ENCODE peak calls at places on chromosomes 13 and 19, in ten cellular contexts. One of them, this sample, is unnamed.

GRCh38 chr13:112079696-112080095 is 12.7 kb downstream of the SOX1 start:
- DNase-seq in fibroblast of lung: no peak
- DNase-seq in tibial artery: no peak
- DNase-seq in GM10248: no peak
- DNase-seq in PC-9: no peak
- DNase-seq in PC-3: no peak
- DNase-seq in mesothelial cell of epicardium: no peak
- DNase-seq in IMR-90: no peak
- DNase-seq in progenitor cell of endocrine pancreas: no peak
- DNase-seq in right lobe of liver: no peak
- DNase-seq in this sample: no peak

GRCh38 chr19:4284176-4284958 is 5.3 kb downstream of the SHD start:
- DNase-seq in fibroblast of lung: no peak
- DNase-seq in tibial artery: no peak
- DNase-seq in GM10248: no peak
- DNase-seq in PC-9: peak
- DNase-seq in PC-3: peak
- DNase-seq in mesothelial cell of epicardium: no peak
- DNase-seq in IMR-90: no peak
- DNase-seq in progenitor cell of endocrine pancreas: no peak
- DNase-seq in right lobe of liver: peak
- DNase-seq in this sample: no peak

GRCh38 chr19:45643927-45644771 is 5.0 kb upstream of the EML2 start:
- DNase-seq in fibroblast of lung: no peak
- DNase-seq in tibial artery: no peak
- DNase-seq in GM10248: no peak
- DNase-seq in PC-9: no peak
- DNase-seq in PC-3: no peak
- DNase-seq in mesothelial cell of epicardium: no peak
- DNase-seq in IMR-90: no peak
- DNase-seq in progenitor cell of endocrine pancreas: no peak
- DNase-seq in right lobe of liver: no peak
- DNase-seq in this sample: no peak

GRCh38 chr13:114140909-114141255 is 8.5 kb upstream of the RASA3 start:
- DNase-seq in fibroblast of lung: no peak
- DNase-seq in tibial artery: no peak
- DNase-seq in GM10248: no peak
- DNase-seq in PC-9: no peak
- DNase-seq in PC-3: no peak
- DNase-seq in mesothelial cell of epicardium: no peak
- DNase-seq in IMR-90: no peak
- DNase-seq in progenitor cell of endocrine pancreas: no peak
- DNase-seq in right lobe of liver: peak
- DNase-seq in this sample: no peak

GRCh38 chr13:75137911-75138571 is 343.9 kb downstream of the TBC1D4 start:
- DNase-seq in fibroblast of lung: no peak
- DNase-seq in tibial artery: no peak
- DNase-seq in GM10248: no peak
- DNase-seq in PC-9: no peak
- DNase-seq in PC-3: no peak
- DNase-seq in mesothelial cell of epicardium: no peak
- DNase-seq in IMR-90: no peak
- DNase-seq in progenitor cell of endocrine pancreas: no peak
- DNase-seq in right lobe of liver: no peak
- DNase-seq in this sample: no peak

GRCh38 chr19:55146648-55147218 is 2.3 kb downstream of the TNNT1 start:
- DNase-seq in fibroblast of lung: no peak
- DNase-seq in tibial artery: no peak
- DNase-seq in GM10248: peak
- DNase-seq in PC-9: peak
- DNase-seq in PC-3: peak
- DNase-seq in mesothelial cell of epicardium: no peak
- DNase-seq in IMR-90: no peak
- DNase-seq in progenitor cell of endocrine pancreas: no peak
- DNase-seq in right lobe of liver: no peak
- DNase-seq in this sample: no peak

GRCh38 chr13:60047943-60048342 is 115.8 kb downstream of the DIAPH3 start:
- DNase-seq in fibroblast of lung: peak
- DNase-seq in tibial artery: no peak
- DNase-seq in GM10248: no peak
- DNase-seq in PC-9: no peak
- DNase-seq in PC-3: no peak
- DNase-seq in mesothelial cell of epicardium: no peak
- DNase-seq in IMR-90: peak
- DNase-seq in progenitor cell of endocrine pancreas: no peak
- DNase-seq in right lobe of liver: no peak
- DNase-seq in this sample: peak

GRCh38 chr13:72125561-72125960 is 258.6 kb upstream of the DACH1 start:
- DNase-seq in fibroblast of lung: no peak
- DNase-seq in tibial artery: no peak
- DNase-seq in GM10248: no peak
- DNase-seq in PC-9: no peak
- DNase-seq in PC-3: peak
- DNase-seq in mesothelial cell of epicardium: no peak
- DNase-seq in IMR-90: no peak
- DNase-seq in progenitor cell of endocrine pancreas: no peak
- DNase-seq in right lobe of liver: no peak
- DNase-seq in this sample: no peak

GRCh38 chr19:39407644-39408391 is 1.2 kb downstream of the ZFP36 start:
- DNase-seq in fibroblast of lung: peak
- DNase-seq in tibial artery: no peak
- DNase-seq in GM10248: no peak
- DNase-seq in PC-9: peak
- DNase-seq in PC-3: peak
- DNase-seq in mesothelial cell of epicardium: no peak
- DNase-seq in IMR-90: no peak
- DNase-seq in progenitor cell of endocrine pancreas: no peak
- DNase-seq in right lobe of liver: peak
- DNase-seq in this sample: peak

GRCh38 chr19:45472557-45473365 is 5.0 kb downstream of the FOSB start:
- DNase-seq in fibroblast of lung: no peak
- DNase-seq in tibial artery: no peak
- DNase-seq in GM10248: no peak
- DNase-seq in PC-9: no peak
- DNase-seq in PC-3: no peak
- DNase-seq in mesothelial cell of epicardium: no peak
- DNase-seq in IMR-90: no peak
- DNase-seq in progenitor cell of endocrine pancreas: no peak
- DNase-seq in right lobe of liver: no peak
- DNase-seq in this sample: no peak

GRCh38 chr19:30374791-30375650 is 2.8 kb downstream of the ZNF536 start:
- DNase-seq in fibroblast of lung: no peak
- DNase-seq in tibial artery: no peak
- DNase-seq in GM10248: no peak
- DNase-seq in PC-9: no peak
- DNase-seq in PC-3: no peak
- DNase-seq in mesothelial cell of epicardium: peak
- DNase-seq in IMR-90: no peak
- DNase-seq in progenitor cell of endocrine pancreas: no peak
- DNase-seq in right lobe of liver: no peak
- DNase-seq in this sample: no peak

GRCh38 chr19:13181747-13182388 is 31.7 kb downstream of the IER2 start:
- DNase-seq in fibroblast of lung: peak
- DNase-seq in tibial artery: peak
- DNase-seq in GM10248: peak
- DNase-seq in PC-9: no peak
- DNase-seq in PC-3: peak
- DNase-seq in mesothelial cell of epicardium: peak
- DNase-seq in IMR-90: peak
- DNase-seq in progenitor cell of endocrine pancreas: no peak
- DNase-seq in right lobe of liver: no peak
- DNase-seq in this sample: peak

GRCh38 chr13:47457631-47458030 is 543.4 kb downstream of the SUCLA2 start:
- DNase-seq in fibroblast of lung: peak
- DNase-seq in tibial artery: no peak
- DNase-seq in GM10248: no peak
- DNase-seq in PC-9: no peak
- DNase-seq in PC-3: no peak
- DNase-seq in mesothelial cell of epicardium: no peak
- DNase-seq in IMR-90: peak
- DNase-seq in progenitor cell of endocrine pancreas: no peak
- DNase-seq in right lobe of liver: no peak
- DNase-seq in this sample: peak

GRCh38 chr13:47463002-47463401 is 538.1 kb downstream of the SUCLA2 start:
- DNase-seq in fibroblast of lung: no peak
- DNase-seq in tibial artery: no peak
- DNase-seq in GM10248: no peak
- DNase-seq in PC-9: no peak
- DNase-seq in PC-3: no peak
- DNase-seq in mesothelial cell of epicardium: no peak
- DNase-seq in IMR-90: no peak
- DNase-seq in progenitor cell of endocrine pancreas: no peak
- DNase-seq in right lobe of liver: no peak
- DNase-seq in this sample: no peak

GRCh38 chr13:47455581-47455980 is 545.5 kb downstream of the SUCLA2 start:
- DNase-seq in fibroblast of lung: no peak
- DNase-seq in tibial artery: no peak
- DNase-seq in GM10248: no peak
- DNase-seq in PC-9: no peak
- DNase-seq in PC-3: peak
- DNase-seq in mesothelial cell of epicardium: no peak
- DNase-seq in IMR-90: no peak
- DNase-seq in progenitor cell of endocrine pancreas: no peak
- DNase-seq in right lobe of liver: no peak
- DNase-seq in this sample: peak

GRCh38 chr13:47463726-47464125 is 537.3 kb downstream of the SUCLA2 start:
- DNase-seq in fibroblast of lung: peak
- DNase-seq in tibial artery: no peak
- DNase-seq in GM10248: no peak
- DNase-seq in PC-9: no peak
- DNase-seq in PC-3: no peak
- DNase-seq in mesothelial cell of epicardium: no peak
- DNase-seq in IMR-90: peak
- DNase-seq in progenitor cell of endocrine pancreas: no peak
- DNase-seq in right lobe of liver: no peak
- DNase-seq in this sample: peak

DNA sequence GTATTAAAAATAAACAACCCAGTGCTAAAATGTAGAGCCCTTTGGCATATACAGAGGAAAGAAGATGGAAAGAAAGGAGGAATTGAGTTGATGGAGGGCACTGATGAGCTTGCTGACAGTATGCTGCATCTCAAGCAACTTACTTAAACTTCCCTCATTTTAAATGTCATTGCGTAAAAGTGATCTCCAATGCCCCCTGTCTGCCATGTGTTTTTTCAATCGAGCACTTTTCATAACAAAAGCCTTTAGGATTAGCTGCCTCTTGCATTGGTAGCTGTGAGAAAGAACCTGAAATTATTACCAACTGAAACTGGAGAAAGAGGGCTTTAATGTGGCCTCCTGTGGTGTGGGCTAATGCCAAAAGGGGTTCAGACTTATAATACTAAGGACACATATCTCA is 541.6 kb downstream of the SUCLA2 start:
- DNase-seq in fibroblast of lung: peak
- DNase-seq in tibial artery: no peak
- DNase-seq in GM10248: no peak
- DNase-seq in PC-9: no peak
- DNase-seq in PC-3: peak
- DNase-seq in mesothelial cell of epicardium: no peak
- DNase-seq in IMR-90: peak
- DNase-seq in progenitor cell of endocrine pancreas: no peak
- DNase-seq in right lobe of liver: no peak
- DNase-seq in this sample: peak
- TF ChIP-seq CTCF in fibroblast of lung: peak
- TF ChIP-seq CTCF in tibial artery: peak
- TF ChIP-seq CTCF in GM10248: no peak
- TF ChIP-seq CTCF in PC-9: no peak
- TF ChIP-seq CTCF in PC-3: peak
- TF ChIP-seq CTCF in mesothelial cell of epicardium: no peak
- TF ChIP-seq CTCF in IMR-90: peak
- TF ChIP-seq CTCF in progenitor cell of endocrine pancreas: peak
- TF ChIP-seq CTCF in right lobe of liver: no peak
- TF ChIP-seq CTCF in this sample: peak

DNA sequence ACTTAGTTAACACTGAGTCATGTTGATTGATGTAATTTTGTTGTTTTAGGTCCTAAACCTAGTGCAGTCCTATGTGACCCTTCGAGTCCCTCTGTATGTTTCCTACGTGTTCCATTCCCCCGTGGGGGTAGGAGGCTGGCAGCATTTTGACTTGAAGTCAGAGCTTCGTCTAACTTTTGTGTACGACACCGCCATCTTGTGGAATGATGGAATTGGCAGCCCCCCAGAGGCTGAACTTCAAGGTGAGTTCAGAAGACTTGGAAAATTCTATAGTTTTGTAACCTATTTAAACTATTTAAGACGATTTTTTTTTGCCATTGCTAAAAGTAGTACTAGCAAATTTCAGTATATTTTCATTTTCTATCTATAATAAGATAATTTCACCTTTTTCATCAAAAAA is 117.9 kb downstream of the STOML3 start:
- DNase-seq in fibroblast of lung: peak
- DNase-seq in tibial artery: no peak
- DNase-seq in GM10248: peak
- DNase-seq in PC-9: no peak
- DNase-seq in PC-3: peak
- DNase-seq in mesothelial cell of epicardium: no peak
- DNase-seq in IMR-90: peak
- DNase-seq in progenitor cell of endocrine pancreas: peak
- DNase-seq in right lobe of liver: no peak
- DNase-seq in this sample: peak
- TF ChIP-seq CTCF in fibroblast of lung: peak
- TF ChIP-seq CTCF in tibial artery: peak
- TF ChIP-seq CTCF in GM10248: peak
- TF ChIP-seq CTCF in PC-9: peak
- TF ChIP-seq CTCF in PC-3: peak
- TF ChIP-seq CTCF in mesothelial cell of epicardium: peak
- TF ChIP-seq CTCF in IMR-90: peak
- TF ChIP-seq CTCF in progenitor cell of endocrine pancreas: peak
- TF ChIP-seq CTCF in right lobe of liver: peak
- TF ChIP-seq CTCF in this sample: peak

GRCh38 chr13:79062291-79062690 is 343.8 kb downstream of the RBM26 start:
- DNase-seq in fibroblast of lung: no peak
- DNase-seq in tibial artery: no peak
- DNase-seq in GM10248: no peak
- DNase-seq in PC-9: no peak
- DNase-seq in PC-3: no peak
- DNase-seq in mesothelial cell of epicardium: no peak
- DNase-seq in IMR-90: no peak
- DNase-seq in progenitor cell of endocrine pancreas: no peak
- DNase-seq in right lobe of liver: no peak
- DNase-seq in this sample: no peak
- TF ChIP-seq CTCF in fibroblast of lung: no peak
- TF ChIP-seq CTCF in tibial artery: no peak
- TF ChIP-seq CTCF in GM10248: no peak
- TF ChIP-seq CTCF in PC-9: no peak
- TF ChIP-seq CTCF in PC-3: no peak
- TF ChIP-seq CTCF in mesothelial cell of epicardium: no peak
- TF ChIP-seq CTCF in IMR-90: no peak
- TF ChIP-seq CTCF in progenitor cell of endocrine pancreas: peak
- TF ChIP-seq CTCF in right lobe of liver: no peak
- TF ChIP-seq CTCF in this sample: no peak

DNA sequence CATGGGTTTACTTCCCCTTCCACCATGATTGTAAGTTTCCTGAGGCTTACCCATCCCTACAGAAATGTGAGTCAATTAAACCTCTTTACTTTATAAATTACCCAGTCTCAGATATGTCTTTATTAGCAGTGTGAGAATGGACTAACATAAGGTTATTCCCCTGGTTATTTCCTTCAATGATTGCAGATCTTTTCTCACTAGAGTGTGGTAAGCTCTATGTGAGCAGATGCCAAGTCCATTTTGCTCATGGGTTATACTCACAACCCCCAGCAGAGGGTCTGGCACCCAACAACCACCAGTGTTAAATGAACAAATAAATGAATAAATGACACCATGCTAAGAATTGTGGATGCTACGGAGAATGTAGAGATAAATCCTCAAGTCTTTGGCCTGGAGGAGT is 472.8 kb downstream of the LIG4 start:
- DNase-seq in fibroblast of lung: no peak
- DNase-seq in tibial artery: no peak
- DNase-seq in GM10248: no peak
- DNase-seq in PC-9: peak
- DNase-seq in PC-3: no peak
- DNase-seq in mesothelial cell of epicardium: no peak
- DNase-seq in IMR-90: no peak
- DNase-seq in progenitor cell of endocrine pancreas: no peak
- DNase-seq in right lobe of liver: no peak
- DNase-seq in this sample: no peak
- TF ChIP-seq CTCF in fibroblast of lung: no peak
- TF ChIP-seq CTCF in tibial artery: no peak
- TF ChIP-seq CTCF in GM10248: no peak
- TF ChIP-seq CTCF in PC-9: no peak
- TF ChIP-seq CTCF in PC-3: no peak
- TF ChIP-seq CTCF in mesothelial cell of epicardium: no peak
- TF ChIP-seq CTCF in IMR-90: peak
- TF ChIP-seq CTCF in progenitor cell of endocrine pancreas: no peak
- TF ChIP-seq CTCF in right lobe of liver: no peak
- TF ChIP-seq CTCF in this sample: no peak